ENCODE peak calls at places on chromosomes 16 and 17, in nine cellular contexts. One of them, this sample, is unnamed.

GRCh38 chr16:86823125-86823524 is 244.8 kb downstream of the FOXL1 start:
- ATAC-seq in left ventricle myocardium superior: no peak
- ATAC-seq in activated CD8-positive, alpha-beta T cell treated with anti-CD3 and anti-CD28 coated beads for 36 hours: no peak
- ATAC-seq in mucosa of descending colon: no peak
- ATAC-seq in stimulated activated naive CD8-positive, alpha-beta T cell treated with anti-CD3 and anti-CD28 coated beads, Interleukin-15, amount 100 ng/mL, for 72 hours: no peak
- ATAC-seq in CD4-positive, CD25-positive, alpha-beta regulatory T cell: no peak
- ATAC-seq in activated CD4-positive, alpha-beta T cell treated with anti-CD3 and anti-CD28 coated beads for 36 hours: no peak
- ATAC-seq in omental fat pad: no peak
- ATAC-seq in heart left ventricle: no peak
- ATAC-seq in this sample: no peak

GRCh38 chr16:89999831-90000574 is 19.3 kb downstream of the DBNDD1 start:
- ATAC-seq in left ventricle myocardium superior: no peak
- ATAC-seq in activated CD8-positive, alpha-beta T cell treated with anti-CD3 and anti-CD28 coated beads for 36 hours: no peak
- ATAC-seq in mucosa of descending colon: peak; percentile 74
- ATAC-seq in stimulated activated naive CD8-positive, alpha-beta T cell treated with anti-CD3 and anti-CD28 coated beads, Interleukin-15, amount 100 ng/mL, for 72 hours: peak; percentile 16
- ATAC-seq in CD4-positive, CD25-positive, alpha-beta regulatory T cell: no peak
- ATAC-seq in activated CD4-positive, alpha-beta T cell treated with anti-CD3 and anti-CD28 coated beads for 36 hours: no peak
- ATAC-seq in omental fat pad: no peak
- ATAC-seq in heart left ventricle: no peak
- ATAC-seq in this sample: peak; percentile 90

GRCh38 chr17:47741109-47741792 is 8.2 kb downstream of the TBX21 start:
- ATAC-seq in left ventricle myocardium superior: no peak
- ATAC-seq in activated CD8-positive, alpha-beta T cell treated with anti-CD3 and anti-CD28 coated beads for 36 hours: peak; percentile 43
- ATAC-seq in mucosa of descending colon: no peak
- ATAC-seq in stimulated activated naive CD8-positive, alpha-beta T cell treated with anti-CD3 and anti-CD28 coated beads, Interleukin-15, amount 100 ng/mL, for 72 hours: peak; percentile 58
- ATAC-seq in CD4-positive, CD25-positive, alpha-beta regulatory T cell: no peak
- ATAC-seq in activated CD4-positive, alpha-beta T cell treated with anti-CD3 and anti-CD28 coated beads for 36 hours: peak; percentile 31
- ATAC-seq in omental fat pad: no peak
- ATAC-seq in heart left ventricle: no peak
- ATAC-seq in this sample: no peak

GRCh38 chr17:12422632-12423031 is 243.1 kb upstream of the MYOCD start:
- ATAC-seq in left ventricle myocardium superior: peak; percentile 91
- ATAC-seq in activated CD8-positive, alpha-beta T cell treated with anti-CD3 and anti-CD28 coated beads for 36 hours: no peak
- ATAC-seq in mucosa of descending colon: peak; percentile 19
- ATAC-seq in stimulated activated naive CD8-positive, alpha-beta T cell treated with anti-CD3 and anti-CD28 coated beads, Interleukin-15, amount 100 ng/mL, for 72 hours: no peak
- ATAC-seq in CD4-positive, CD25-positive, alpha-beta regulatory T cell: no peak
- ATAC-seq in activated CD4-positive, alpha-beta T cell treated with anti-CD3 and anti-CD28 coated beads for 36 hours: no peak
- ATAC-seq in omental fat pad: no peak
- ATAC-seq in heart left ventricle: peak; percentile 86
- ATAC-seq in this sample: no peak

GRCh38 chr17:561118-561517 is 153.5 kb downstream of the VPS53 start:
- ATAC-seq in left ventricle myocardium superior: peak; percentile 8
- ATAC-seq in activated CD8-positive, alpha-beta T cell treated with anti-CD3 and anti-CD28 coated beads for 36 hours: peak; percentile 87
- ATAC-seq in mucosa of descending colon: no peak
- ATAC-seq in stimulated activated naive CD8-positive, alpha-beta T cell treated with anti-CD3 and anti-CD28 coated beads, Interleukin-15, amount 100 ng/mL, for 72 hours: peak; percentile 100
- ATAC-seq in CD4-positive, CD25-positive, alpha-beta regulatory T cell: no peak
- ATAC-seq in activated CD4-positive, alpha-beta T cell treated with anti-CD3 and anti-CD28 coated beads for 36 hours: peak; percentile 96
- ATAC-seq in omental fat pad: no peak
- ATAC-seq in heart left ventricle: no peak
- ATAC-seq in this sample: peak; percentile 43

GRCh38 chr17:51217946-51218345 is 41.9 kb downstream of the MBTD1 start:
- ATAC-seq in left ventricle myocardium superior: no peak
- ATAC-seq in activated CD8-positive, alpha-beta T cell treated with anti-CD3 and anti-CD28 coated beads for 36 hours: no peak
- ATAC-seq in mucosa of descending colon: no peak
- ATAC-seq in stimulated activated naive CD8-positive, alpha-beta T cell treated with anti-CD3 and anti-CD28 coated beads, Interleukin-15, amount 100 ng/mL, for 72 hours: no peak
- ATAC-seq in CD4-positive, CD25-positive, alpha-beta regulatory T cell: no peak
- ATAC-seq in activated CD4-positive, alpha-beta T cell treated with anti-CD3 and anti-CD28 coated beads for 36 hours: no peak
- ATAC-seq in omental fat pad: no peak
- ATAC-seq in heart left ventricle: no peak
- ATAC-seq in this sample: no peak

GRCh38 chr17:40458001-40458791 is 14.9 kb downstream of the IGFBP4 start:
- ATAC-seq in left ventricle myocardium superior: peak; percentile 44
- ATAC-seq in activated CD8-positive, alpha-beta T cell treated with anti-CD3 and anti-CD28 coated beads for 36 hours: no peak
- ATAC-seq in mucosa of descending colon: no peak
- ATAC-seq in stimulated activated naive CD8-positive, alpha-beta T cell treated with anti-CD3 and anti-CD28 coated beads, Interleukin-15, amount 100 ng/mL, for 72 hours: no peak
- ATAC-seq in CD4-positive, CD25-positive, alpha-beta regulatory T cell: no peak
- ATAC-seq in activated CD4-positive, alpha-beta T cell treated with anti-CD3 and anti-CD28 coated beads for 36 hours: no peak
- ATAC-seq in omental fat pad: peak; percentile 25
- ATAC-seq in heart left ventricle: no peak
- ATAC-seq in this sample: peak; percentile 10

GRCh38 chr17:67021718-67022450 is 22.5 kb upstream of the CACNG1 start:
- ATAC-seq in left ventricle myocardium superior: peak; percentile 36
- ATAC-seq in activated CD8-positive, alpha-beta T cell treated with anti-CD3 and anti-CD28 coated beads for 36 hours: no peak
- ATAC-seq in mucosa of descending colon: no peak
- ATAC-seq in stimulated activated naive CD8-positive, alpha-beta T cell treated with anti-CD3 and anti-CD28 coated beads, Interleukin-15, amount 100 ng/mL, for 72 hours: no peak
- ATAC-seq in CD4-positive, CD25-positive, alpha-beta regulatory T cell: no peak
- ATAC-seq in activated CD4-positive, alpha-beta T cell treated with anti-CD3 and anti-CD28 coated beads for 36 hours: no peak
- ATAC-seq in omental fat pad: no peak
- ATAC-seq in heart left ventricle: no peak
- ATAC-seq in this sample: no peak

GRCh38 chr17:30524847-30525246 is 47.6 kb downstream of the GOSR1 start:
- ATAC-seq in left ventricle myocardium superior: peak; percentile 89
- ATAC-seq in activated CD8-positive, alpha-beta T cell treated with anti-CD3 and anti-CD28 coated beads for 36 hours: no peak
- ATAC-seq in mucosa of descending colon: peak; percentile 58
- ATAC-seq in stimulated activated naive CD8-positive, alpha-beta T cell treated with anti-CD3 and anti-CD28 coated beads, Interleukin-15, amount 100 ng/mL, for 72 hours: no peak
- ATAC-seq in CD4-positive, CD25-positive, alpha-beta regulatory T cell: no peak
- ATAC-seq in activated CD4-positive, alpha-beta T cell treated with anti-CD3 and anti-CD28 coated beads for 36 hours: no peak
- ATAC-seq in omental fat pad: no peak
- ATAC-seq in heart left ventricle: peak; percentile 80
- ATAC-seq in this sample: no peak

GRCh38 chr16:3012828-3013420 is at the start of gene CLDN9:
- ATAC-seq in left ventricle myocardium superior: peak; percentile 8
- ATAC-seq in activated CD8-positive, alpha-beta T cell treated with anti-CD3 and anti-CD28 coated beads for 36 hours: peak; percentile 50
- ATAC-seq in mucosa of descending colon: peak; percentile 81
- ATAC-seq in stimulated activated naive CD8-positive, alpha-beta T cell treated with anti-CD3 and anti-CD28 coated beads, Interleukin-15, amount 100 ng/mL, for 72 hours: no peak
- ATAC-seq in CD4-positive, CD25-positive, alpha-beta regulatory T cell: no peak
- ATAC-seq in activated CD4-positive, alpha-beta T cell treated with anti-CD3 and anti-CD28 coated beads for 36 hours: peak; percentile 34
- ATAC-seq in omental fat pad: no peak
- ATAC-seq in heart left ventricle: peak; percentile 19
- ATAC-seq in this sample: peak; percentile 25

GRCh38 chr17:77485089-77485833 is 344.5 kb downstream of the SEC14L1 start:
- ATAC-seq in left ventricle myocardium superior: no peak
- ATAC-seq in activated CD8-positive, alpha-beta T cell treated with anti-CD3 and anti-CD28 coated beads for 36 hours: no peak
- ATAC-seq in mucosa of descending colon: no peak
- ATAC-seq in stimulated activated naive CD8-positive, alpha-beta T cell treated with anti-CD3 and anti-CD28 coated beads, Interleukin-15, amount 100 ng/mL, for 72 hours: peak; percentile 19
- ATAC-seq in CD4-positive, CD25-positive, alpha-beta regulatory T cell: no peak
- ATAC-seq in activated CD4-positive, alpha-beta T cell treated with anti-CD3 and anti-CD28 coated beads for 36 hours: peak; percentile 9
- ATAC-seq in omental fat pad: no peak
- ATAC-seq in heart left ventricle: no peak
- ATAC-seq in this sample: no peak

GRCh38 chr16:1601031-1601430 is 10.8 kb downstream of the IFT140 start:
- ATAC-seq in left ventricle myocardium superior: no peak
- ATAC-seq in activated CD8-positive, alpha-beta T cell treated with anti-CD3 and anti-CD28 coated beads for 36 hours: no peak
- ATAC-seq in mucosa of descending colon: no peak
- ATAC-seq in stimulated activated naive CD8-positive, alpha-beta T cell treated with anti-CD3 and anti-CD28 coated beads, Interleukin-15, amount 100 ng/mL, for 72 hours: no peak
- ATAC-seq in CD4-positive, CD25-positive, alpha-beta regulatory T cell: no peak
- ATAC-seq in activated CD4-positive, alpha-beta T cell treated with anti-CD3 and anti-CD28 coated beads for 36 hours: no peak
- ATAC-seq in omental fat pad: no peak
- ATAC-seq in heart left ventricle: no peak
- ATAC-seq in this sample: no peak

GRCh38 chr16:2480948-2481347 is 6.0 kb downstream of the TBC1D24 start:
- ATAC-seq in left ventricle myocardium superior: no peak
- ATAC-seq in activated CD8-positive, alpha-beta T cell treated with anti-CD3 and anti-CD28 coated beads for 36 hours: no peak
- ATAC-seq in mucosa of descending colon: peak; percentile 94
- ATAC-seq in stimulated activated naive CD8-positive, alpha-beta T cell treated with anti-CD3 and anti-CD28 coated beads, Interleukin-15, amount 100 ng/mL, for 72 hours: no peak
- ATAC-seq in CD4-positive, CD25-positive, alpha-beta regulatory T cell: no peak
- ATAC-seq in activated CD4-positive, alpha-beta T cell treated with anti-CD3 and anti-CD28 coated beads for 36 hours: no peak
- ATAC-seq in omental fat pad: no peak
- ATAC-seq in heart left ventricle: no peak
- ATAC-seq in this sample: peak; percentile 84

GRCh38 chr16:69482410-69482951 is 58.1 kb downstream of the CYB5B start:
- ATAC-seq in left ventricle myocardium superior: peak; percentile 86
- ATAC-seq in activated CD8-positive, alpha-beta T cell treated with anti-CD3 and anti-CD28 coated beads for 36 hours: no peak
- ATAC-seq in mucosa of descending colon: peak; percentile 22
- ATAC-seq in stimulated activated naive CD8-positive, alpha-beta T cell treated with anti-CD3 and anti-CD28 coated beads, Interleukin-15, amount 100 ng/mL, for 72 hours: no peak
- ATAC-seq in CD4-positive, CD25-positive, alpha-beta regulatory T cell: no peak
- ATAC-seq in activated CD4-positive, alpha-beta T cell treated with anti-CD3 and anti-CD28 coated beads for 36 hours: no peak
- ATAC-seq in omental fat pad: no peak
- ATAC-seq in heart left ventricle: peak; percentile 80
- ATAC-seq in this sample: peak; percentile 53

GRCh38 chr16:11379420-11379819 is 34.2 kb downstream of the RMI2 start:
- ATAC-seq in left ventricle myocardium superior: no peak
- ATAC-seq in activated CD8-positive, alpha-beta T cell treated with anti-CD3 and anti-CD28 coated beads for 36 hours: peak; percentile 93
- ATAC-seq in mucosa of descending colon: peak; percentile 68
- ATAC-seq in stimulated activated naive CD8-positive, alpha-beta T cell treated with anti-CD3 and anti-CD28 coated beads, Interleukin-15, amount 100 ng/mL, for 72 hours: peak; percentile 95
- ATAC-seq in CD4-positive, CD25-positive, alpha-beta regulatory T cell: peak; percentile 62
- ATAC-seq in activated CD4-positive, alpha-beta T cell treated with anti-CD3 and anti-CD28 coated beads for 36 hours: peak; percentile 93
- ATAC-seq in omental fat pad: no peak
- ATAC-seq in heart left ventricle: no peak
- ATAC-seq in this sample: peak; percentile 87

GRCh38 chr16:79698341-79698753 is 97.8 kb upstream of the MAF start:
- ATAC-seq in left ventricle myocardium superior: peak; percentile 98
- ATAC-seq in activated CD8-positive, alpha-beta T cell treated with anti-CD3 and anti-CD28 coated beads for 36 hours: no peak
- ATAC-seq in mucosa of descending colon: no peak
- ATAC-seq in stimulated activated naive CD8-positive, alpha-beta T cell treated with anti-CD3 and anti-CD28 coated beads, Interleukin-15, amount 100 ng/mL, for 72 hours: no peak
- ATAC-seq in CD4-positive, CD25-positive, alpha-beta regulatory T cell: no peak
- ATAC-seq in activated CD4-positive, alpha-beta T cell treated with anti-CD3 and anti-CD28 coated beads for 36 hours: no peak
- ATAC-seq in omental fat pad: no peak
- ATAC-seq in heart left ventricle: peak; percentile 96
- ATAC-seq in this sample: no peak

GRCh38 chr17:41937970-41938851 is 7.8 kb downstream of the ODAD4 start:
- ATAC-seq in left ventricle myocardium superior: peak; percentile 94
- ATAC-seq in activated CD8-positive, alpha-beta T cell treated with anti-CD3 and anti-CD28 coated beads for 36 hours: no peak
- ATAC-seq in mucosa of descending colon: no peak
- ATAC-seq in stimulated activated naive CD8-positive, alpha-beta T cell treated with anti-CD3 and anti-CD28 coated beads, Interleukin-15, amount 100 ng/mL, for 72 hours: no peak
- ATAC-seq in CD4-positive, CD25-positive, alpha-beta regulatory T cell: no peak
- ATAC-seq in activated CD4-positive, alpha-beta T cell treated with anti-CD3 and anti-CD28 coated beads for 36 hours: no peak
- ATAC-seq in omental fat pad: no peak
- ATAC-seq in heart left ventricle: peak; percentile 88
- ATAC-seq in this sample: no peak

GRCh38 chr17:59695943-59696681 is 11.1 kb downstream of the PTRH2 start:
- ATAC-seq in left ventricle myocardium superior: no peak
- ATAC-seq in activated CD8-positive, alpha-beta T cell treated with anti-CD3 and anti-CD28 coated beads for 36 hours: no peak
- ATAC-seq in mucosa of descending colon: peak; percentile 30
- ATAC-seq in stimulated activated naive CD8-positive, alpha-beta T cell treated with anti-CD3 and anti-CD28 coated beads, Interleukin-15, amount 100 ng/mL, for 72 hours: peak; percentile 57
- ATAC-seq in CD4-positive, CD25-positive, alpha-beta regulatory T cell: no peak
- ATAC-seq in activated CD4-positive, alpha-beta T cell treated with anti-CD3 and anti-CD28 coated beads for 36 hours: no peak
- ATAC-seq in omental fat pad: no peak
- ATAC-seq in heart left ventricle: no peak
- ATAC-seq in this sample: peak; percentile 9

GRCh38 chr16:11272484-11272883 is 945 bp downstream of the PRM3 start:
- ATAC-seq in left ventricle myocardium superior: no peak
- ATAC-seq in activated CD8-positive, alpha-beta T cell treated with anti-CD3 and anti-CD28 coated beads for 36 hours: no peak
- ATAC-seq in mucosa of descending colon: no peak
- ATAC-seq in stimulated activated naive CD8-positive, alpha-beta T cell treated with anti-CD3 and anti-CD28 coated beads, Interleukin-15, amount 100 ng/mL, for 72 hours: no peak
- ATAC-seq in CD4-positive, CD25-positive, alpha-beta regulatory T cell: no peak
- ATAC-seq in activated CD4-positive, alpha-beta T cell treated with anti-CD3 and anti-CD28 coated beads for 36 hours: no peak
- ATAC-seq in omental fat pad: no peak
- ATAC-seq in heart left ventricle: no peak
- ATAC-seq in this sample: peak; percentile 24

GRCh38 chr17:8189041-8189710 is 804 bp downstream of the BORCS6 start:
- ATAC-seq in left ventricle myocardium superior: no peak
- ATAC-seq in activated CD8-positive, alpha-beta T cell treated with anti-CD3 and anti-CD28 coated beads for 36 hours: no peak
- ATAC-seq in mucosa of descending colon: peak; percentile 1
- ATAC-seq in stimulated activated naive CD8-positive, alpha-beta T cell treated with anti-CD3 and anti-CD28 coated beads, Interleukin-15, amount 100 ng/mL, for 72 hours: no peak
- ATAC-seq in CD4-positive, CD25-positive, alpha-beta regulatory T cell: no peak
- ATAC-seq in activated CD4-positive, alpha-beta T cell treated with anti-CD3 and anti-CD28 coated beads for 36 hours: no peak
- ATAC-seq in omental fat pad: no peak
- ATAC-seq in heart left ventricle: no peak
- ATAC-seq in this sample: no peak

GRCh38 chr16:81493755-81494433 is 49.3 kb downstream of the CMIP start:
- ATAC-seq in left ventricle myocardium superior: peak; percentile 46
- ATAC-seq in activated CD8-positive, alpha-beta T cell treated with anti-CD3 and anti-CD28 coated beads for 36 hours: peak; percentile 86
- ATAC-seq in mucosa of descending colon: peak; percentile 89
- ATAC-seq in stimulated activated naive CD8-positive, alpha-beta T cell treated with anti-CD3 and anti-CD28 coated beads, Interleukin-15, amount 100 ng/mL, for 72 hours: peak; percentile 68
- ATAC-seq in CD4-positive, CD25-positive, alpha-beta regulatory T cell: peak; percentile 43
- ATAC-seq in activated CD4-positive, alpha-beta T cell treated with anti-CD3 and anti-CD28 coated beads for 36 hours: peak; percentile 97
- ATAC-seq in omental fat pad: peak; percentile 62
- ATAC-seq in heart left ventricle: peak; percentile 58
- ATAC-seq in this sample: peak; percentile 95

GRCh38 chr16:56946767-56947603 is 14.8 kb upstream of the CETP start:
- ATAC-seq in left ventricle myocardium superior: peak; percentile 25
- ATAC-seq in activated CD8-positive, alpha-beta T cell treated with anti-CD3 and anti-CD28 coated beads for 36 hours: no peak
- ATAC-seq in mucosa of descending colon: peak; percentile 8
- ATAC-seq in stimulated activated naive CD8-positive, alpha-beta T cell treated with anti-CD3 and anti-CD28 coated beads, Interleukin-15, amount 100 ng/mL, for 72 hours: no peak
- ATAC-seq in CD4-positive, CD25-positive, alpha-beta regulatory T cell: no peak
- ATAC-seq in activated CD4-positive, alpha-beta T cell treated with anti-CD3 and anti-CD28 coated beads for 36 hours: no peak
- ATAC-seq in omental fat pad: peak; percentile 43
- ATAC-seq in heart left ventricle: peak; percentile 16
- ATAC-seq in this sample: no peak

GRCh38 chr17:38534498-38534885 is 71.3 kb downstream of the SRCIN1 start:
- ATAC-seq in left ventricle myocardium superior: no peak
- ATAC-seq in activated CD8-positive, alpha-beta T cell treated with anti-CD3 and anti-CD28 coated beads for 36 hours: no peak
- ATAC-seq in mucosa of descending colon: no peak
- ATAC-seq in stimulated activated naive CD8-positive, alpha-beta T cell treated with anti-CD3 and anti-CD28 coated beads, Interleukin-15, amount 100 ng/mL, for 72 hours: no peak
- ATAC-seq in CD4-positive, CD25-positive, alpha-beta regulatory T cell: no peak
- ATAC-seq in activated CD4-positive, alpha-beta T cell treated with anti-CD3 and anti-CD28 coated beads for 36 hours: no peak
- ATAC-seq in omental fat pad: no peak
- ATAC-seq in heart left ventricle: no peak
- ATAC-seq in this sample: peak; percentile 11

GRCh38 chr17:50363217-50364060 is 9.5 kb downstream of the MRPL27 start:
- ATAC-seq in left ventricle myocardium superior: no peak
- ATAC-seq in activated CD8-positive, alpha-beta T cell treated with anti-CD3 and anti-CD28 coated beads for 36 hours: no peak
- ATAC-seq in mucosa of descending colon: no peak
- ATAC-seq in stimulated activated naive CD8-positive, alpha-beta T cell treated with anti-CD3 and anti-CD28 coated beads, Interleukin-15, amount 100 ng/mL, for 72 hours: no peak
- ATAC-seq in CD4-positive, CD25-positive, alpha-beta regulatory T cell: no peak
- ATAC-seq in activated CD4-positive, alpha-beta T cell treated with anti-CD3 and anti-CD28 coated beads for 36 hours: no peak
- ATAC-seq in omental fat pad: no peak
- ATAC-seq in heart left ventricle: no peak
- ATAC-seq in this sample: peak; percentile 3

GRCh38 chr16:15865742-15866141 is 8.9 kb upstream of the MYH11 start:
- ATAC-seq in left ventricle myocardium superior: no peak
- ATAC-seq in activated CD8-positive, alpha-beta T cell treated with anti-CD3 and anti-CD28 coated beads for 36 hours: no peak
- ATAC-seq in mucosa of descending colon: no peak
- ATAC-seq in stimulated activated naive CD8-positive, alpha-beta T cell treated with anti-CD3 and anti-CD28 coated beads, Interleukin-15, amount 100 ng/mL, for 72 hours: no peak
- ATAC-seq in CD4-positive, CD25-positive, alpha-beta regulatory T cell: no peak
- ATAC-seq in activated CD4-positive, alpha-beta T cell treated with anti-CD3 and anti-CD28 coated beads for 36 hours: no peak
- ATAC-seq in omental fat pad: no peak
- ATAC-seq in heart left ventricle: no peak
- ATAC-seq in this sample: no peak

GRCh38 chr17:3802461-3803307 is 1.7 kb upstream of the ITGAE start:
- ATAC-seq in left ventricle myocardium superior: peak; percentile 32
- ATAC-seq in activated CD8-positive, alpha-beta T cell treated with anti-CD3 and anti-CD28 coated beads for 36 hours: no peak
- ATAC-seq in mucosa of descending colon: peak; percentile 14
- ATAC-seq in stimulated activated naive CD8-positive, alpha-beta T cell treated with anti-CD3 and anti-CD28 coated beads, Interleukin-15, amount 100 ng/mL, for 72 hours: no peak
- ATAC-seq in CD4-positive, CD25-positive, alpha-beta regulatory T cell: no peak
- ATAC-seq in activated CD4-positive, alpha-beta T cell treated with anti-CD3 and anti-CD28 coated beads for 36 hours: no peak
- ATAC-seq in omental fat pad: peak; percentile 47
- ATAC-seq in heart left ventricle: peak; percentile 15
- ATAC-seq in this sample: no peak